ENCODE peak calls at places on chromosomes 3 and 15, in six cellular contexts. S, K, Y, J, X and E are unnamed samples.

GRCh38 chr3:130242850-130243569 is 102.5 kb upstream of the COL6A5 start:
- DNase-seq in X (no peak), Y (no peak), K (no peak), S (peak; percentile 10), J (no peak), E (peak; percentile 18)

GRCh38 chr3:28745436-28745835 is 396.8 kb upstream of the AZI2 start:
- DNase-seq in S (no peak), K (no peak), X (no peak), J (no peak), Y (no peak), E (peak; percentile 15)

GRCh38 chr3:31004025-31004678 is 109.7 kb upstream of the GADL1 start:
- DNase-seq in J (peak; percentile 93), Y (no peak), S (peak; percentile 88), X (no peak), K (no peak), E (peak; percentile 89)

GRCh38 chr3:13808576-13808975 is 71.3 kb downstream of the WNT7A start:
- DNase-seq in S (no peak), J (no peak), K (no peak), Y (no peak), X (no peak), E (no peak)

GRCh38 chr3:138070006-138070405 is 45.4 kb downstream of the DZIP1L start:
- DNase-seq in K (no peak), J (no peak), S (no peak), X (no peak), Y (no peak), E (no peak)

GRCh38 chr15:78422571-78423340 is 15.3 kb upstream of the IREB2 start:
- DNase-seq in K (peak; percentile 55), X (peak; percentile 47), Y (peak; percentile 67), S (peak; percentile 45), J (peak; percentile 57), E (peak; percentile 62)

GRCh38 chr3:54020436-54020835 is 101.9 kb upstream of the CACNA2D3 start:
- DNase-seq in Y (no peak), J (no peak), K (no peak), S (no peak), X (no peak), E (no peak)

GRCh38 chr3:46861293-46861995 is 1.8 kb downstream of the MYL3 start:
- DNase-seq in K (no peak), J (no peak), X (no peak), S (no peak), Y (no peak), E (no peak)

GRCh38 chr3:15610083-15610482 is 8.5 kb downstream of the BTD start:
- DNase-seq in X (no peak), K (no peak), S (peak; percentile 75), J (no peak), Y (no peak), E (peak; percentile 75)

GRCh38 chr15:42608767-42609488 is 33.5 kb downstream of the STARD9 start:
- DNase-seq in X (no peak), J (no peak), Y (no peak), S (no peak), K (no peak), E (no peak)

GRCh38 chr3:115789480-115789879 is 166.2 kb downstream of the GAP43 start:
- DNase-seq in X (no peak), K (no peak), J (no peak), Y (no peak), S (no peak), E (no peak)

GRCh38 chr3:118803096-118803476 is 231.6 kb downstream of the IGSF11 start:
- DNase-seq in X (no peak), J (no peak), K (no peak), S (no peak), Y (no peak), E (no peak)

GRCh38 chr3:118804959-118805358 is 229.7 kb downstream of the IGSF11 start:
- DNase-seq in Y (no peak), J (no peak), K (no peak), X (no peak), S (no peak), E (no peak)

GRCh38 chr3:118808743-118809142 is 225.9 kb downstream of the IGSF11 start:
- DNase-seq in J (no peak), S (no peak), X (no peak), K (peak; percentile 24), Y (no peak), E (no peak)

GRCh38 chr3:118809696-118810498 is 224.7 kb downstream of the IGSF11 start:
- DNase-seq in J (no peak), X (no peak), Y (no peak), S (no peak), K (no peak), E (no peak)

GRCh38 chr3:118806423-118806822 is 228.2 kb downstream of the IGSF11 start:
- DNase-seq in S (no peak), Y (no peak), X (no peak), J (no peak), K (no peak), E (no peak)
- H3K14ac ChIP-seq in S (no peak overlapping the region), Y (no peak overlapping the region), X (no peak overlapping the region), J (no peak overlapping the region), K (no peak overlapping the region), E (no peak overlapping the region)

GRCh38 chr3:47889001-47889757 is 86.2 kb downstream of the DHX30 start:
- DNase-seq in S (no peak), Y (no peak), X (no peak), K (no peak), J (no peak), E (no peak)

GRCh38 chr3:47885168-47885567 is 82.2 kb downstream of the DHX30 start:
- DNase-seq in Y (no peak), K (no peak), S (no peak), J (no peak), X (no peak), E (no peak)

GRCh38 chr3:47882338-47882737 is 79.4 kb downstream of the DHX30 start:
- DNase-seq in K (no peak), Y (no peak), J (no peak), X (no peak), S (no peak), E (no peak)

GRCh38 chr3:47890037-47890831 is 87.3 kb downstream of the DHX30 start:
- DNase-seq in K (peak; percentile 51), X (no peak), S (no peak), Y (no peak), J (no peak), E (no peak)

GRCh38 chr3:47884603-47885002 is 81.7 kb downstream of the DHX30 start:
- DNase-seq in J (no peak), Y (no peak), X (no peak), S (no peak), K (no peak), E (no peak)
- H3K14ac ChIP-seq in J (no peak overlapping the region), Y (no peak overlapping the region), X (no peak overlapping the region), S (no peak overlapping the region), K (no peak overlapping the region), E (no peak overlapping the region)

GRCh38 chr3:132509096-132509495 is 88.0 kb upstream of the ACKR4 start:
- DNase-seq in Y (no peak), S (peak; percentile 46), K (no peak), X (no peak), J (no peak), E (no peak)

GRCh38 chr3:132513057-132513456 is 84.0 kb upstream of the ACKR4 start:
- DNase-seq in X (no peak), J (no peak), K (no peak), Y (no peak), S (no peak), E (no peak)

GRCh38 chr3:132504375-132504921 is 87.1 kb downstream of the DNAJC13 start:
- DNase-seq in S (peak; percentile 18), K (no peak), J (no peak), Y (no peak), X (no peak), E (no peak)

GRCh38 chr3:132507657-132508056 is 89.4 kb upstream of the ACKR4 start:
- DNase-seq in Y (no peak), J (no peak), K (no peak), X (no peak), S (no peak), E (no peak)

DNA sequence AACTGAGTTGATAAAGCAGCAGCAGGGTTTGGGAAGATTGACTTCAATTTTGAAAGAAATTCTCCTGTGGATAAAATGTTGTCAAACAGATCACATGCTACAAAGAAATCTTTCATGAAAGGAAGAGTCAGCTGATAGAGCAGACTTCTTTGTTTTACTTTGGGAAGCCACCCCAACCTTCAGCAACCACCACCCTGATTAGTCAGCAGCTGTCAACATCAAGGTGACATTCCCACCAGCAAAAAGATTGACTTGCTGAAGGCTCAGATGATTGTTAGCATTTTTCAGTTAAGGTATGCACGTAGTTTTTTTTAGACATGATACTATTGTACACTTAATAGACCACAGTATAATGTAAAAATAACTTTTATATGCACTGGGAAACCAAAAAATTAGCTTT is 87.6 kb upstream of the ACKR4 start:
- DNase-seq in X (no peak), K (no peak), S (no peak), Y (no peak), J (no peak), E (no peak)
- H3K14ac ChIP-seq in X (no peak overlapping the region), K (no peak overlapping the region), S (no peak overlapping the region), Y (no peak overlapping the region), J (no peak overlapping the region), E (no peak overlapping the region)

GRCh38 chr3:45566951-45567411 is 27.6 kb upstream of the LIMD1 start:
- DNase-seq in J (no peak), K (no peak), S (no peak), Y (no peak), X (no peak), E (no peak)
- H3K14ac ChIP-seq in J (no peak overlapping the region), K (no peak overlapping the region), S (no peak overlapping the region), Y (peak overlapping the region; percentile 66), X (no peak overlapping the region), E (no peak overlapping the region)

GRCh38 chr15:98720577-98720976 is 72.2 kb downstream of the IGF1R start:
- DNase-seq in X (no peak), J (no peak), Y (no peak), K (no peak), S (no peak), E (no peak)

GRCh38 chr15:98721166-98721565 is 72.8 kb downstream of the IGF1R start:
- DNase-seq in S (peak; percentile 46), X (no peak), Y (no peak), K (no peak), J (no peak), E (peak; percentile 59)

GRCh38 chr15:98718426-98719168 is 70.3 kb downstream of the IGF1R start:
- DNase-seq in K (no peak), S (no peak), J (no peak), X (no peak), Y (no peak), E (no peak)

GRCh38 chr15:98719169-98719515 is 70.8 kb downstream of the IGF1R start:
- DNase-seq in J (no peak), S (no peak), X (no peak), K (no peak), Y (no peak), E (peak; percentile 21)

GRCh38 chr15:98720036-98720435 is 71.7 kb downstream of the IGF1R start:
- DNase-seq in X (no peak), K (no peak), J (no peak), Y (no peak), S (no peak), E (no peak)
- H3K14ac ChIP-seq in X (no peak overlapping the region), K (no peak overlapping the region), J (no peak overlapping the region), Y (no peak overlapping the region), S (no peak overlapping the region), E (no peak overlapping the region)

DNA sequence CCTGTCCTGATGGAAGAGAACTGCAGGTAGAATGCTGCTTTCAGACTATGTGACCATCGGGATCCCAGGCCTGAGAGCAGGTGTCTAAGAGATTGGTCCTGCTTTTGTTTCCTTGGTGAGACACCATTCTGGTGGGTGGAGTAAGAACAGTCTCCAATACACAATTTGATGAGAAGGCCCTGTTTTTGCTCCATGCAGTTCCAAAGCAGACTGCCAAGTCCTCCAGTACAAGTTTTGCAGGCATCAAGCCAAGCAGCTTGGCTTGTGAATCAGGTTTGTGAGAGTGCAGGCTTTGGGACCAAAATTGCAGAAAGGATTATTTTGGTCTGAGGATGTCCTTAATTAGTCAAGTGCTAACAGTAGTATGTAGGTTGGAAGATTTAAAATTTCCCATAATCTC is 381.6 kb downstream of the FOXP1 start:
- DNase-seq in J (no peak), K (no peak), Y (no peak), X (no peak), S (peak; percentile 78), E (no peak)
- H3K14ac ChIP-seq in J (no peak overlapping the region), K (no peak overlapping the region), Y (no peak overlapping the region), X (no peak overlapping the region), S (peak overlapping the region; percentile 53), E (no peak overlapping the region)